ENCODE peak calls at places on chromosomes 12 and 14, in seven cellular contexts. X, S, D, E, F, A and C are unnamed samples.
A peak's percentile ranks its signal among the peaks of the same experiment; 100 is the strongest.

GRCh38 chr14:81435578-81436295 is 35.6 kb upstream of the STON2 start:
- DNase-seq in X (no peak), S (peak; percentile 70), D (peak; percentile 78), E (peak; percentile 27), F (peak; percentile 35), A (peak; percentile 79), C (no peak)

GRCh38 chr12:6367065-6367968 is 8.0 kb downstream of the SCNN1A start:
- DNase-seq in X (no peak), S (no peak), D (no peak), E (no peak), F (peak; percentile 69), A (no peak), C (no peak)

GRCh38 chr12:12796928-12797788 is 11.7 kb downstream of the APOLD1 start:
- DNase-seq in X (no peak), S (no peak), D (no peak), E (no peak), F (peak; percentile 54), A (no peak), C (no peak)

GRCh38 chr14:37453985-37454384 is 141.1 kb downstream of the FOXA1 start:
- DNase-seq in X (no peak), S (no peak), D (no peak), E (no peak), F (no peak), A (no peak), C (no peak)

GRCh38 chr14:64680013-64680674 is 24.1 kb upstream of the PLEKHG3 start:
- DNase-seq in X (no peak), S (no peak), D (no peak), E (no peak), F (no peak), A (no peak), C (peak; percentile 12)

GRCh38 chr14:69612014-69612758 is 790 bp downstream of the SUSD6 start:
- DNase-seq in X (no peak), S (peak; percentile 30), D (no peak), E (peak; percentile 44), F (peak; percentile 28), A (peak; percentile 61), C (no peak)

GRCh38 chr12:30843211-30843610 is 83.3 kb upstream of the TSPAN11 start:
- DNase-seq in X (no peak), S (no peak), D (no peak), E (no peak), F (no peak), A (no peak), C (no peak)

GRCh38 chr12:2013111-2013510 is 8.9 kb upstream of the DCP1B start:
- DNase-seq in X (no peak), S (no peak), D (no peak), E (no peak), F (no peak), A (no peak), C (no peak)

GRCh38 chr12:1204581-1205121 is 213.6 kb downstream of the ERC1 start:
- DNase-seq in X (no peak), S (no peak), D (no peak), E (no peak), F (peak; percentile 20), A (no peak), C (peak; percentile 27)

GRCh38 chr12:132444957-132445883 is 44.7 kb upstream of the FBRSL1 start:
- DNase-seq in X (no peak), S (no peak), D (no peak), E (no peak), F (no peak), A (peak; percentile 37), C (no peak)

GRCh38 chr14:96016761-96017160 is 22.4 kb upstream of the C14orf132 start:
- DNase-seq in X (no peak), S (no peak), D (no peak), E (no peak), F (peak; percentile 10), A (no peak), C (no peak)

GRCh38 chr14:91207008-91207407 is 37.5 kb downstream of the GPR68 start:
- DNase-seq in X (no peak), S (no peak), D (no peak), E (no peak), F (no peak), A (no peak), C (no peak)

GRCh38 chr12:60262378-60262777 is 666.5 kb downstream of the SLC16A7 start:
- DNase-seq in X (no peak), S (no peak), D (no peak), E (no peak), F (no peak), A (no peak), C (no peak)

GRCh38 chr12:85796001-85796400 is 40.2 kb downstream of the RASSF9 start:
- DNase-seq in X (no peak), S (no peak), D (no peak), E (no peak), F (no peak), A (no peak), C (peak; percentile 26)

GRCh38 chr12:6620137-6620884 is 13.1 kb upstream of the CHD4 start:
- DNase-seq in X (no peak), S (no peak), D (no peak), E (no peak), F (peak; percentile 85), A (peak; percentile 95), C (peak; percentile 21)

GRCh38 chr12:42372154-42372791 is 46.3 kb downstream of the PPHLN1 start:
- DNase-seq in X (no peak), S (peak; percentile 51), D (no peak), E (no peak), F (peak; percentile 56), A (peak; percentile 85), C (peak; percentile 10)

GRCh38 chr12:62983594-62983993 is 48.6 kb upstream of the PPM1H start:
- DNase-seq in X (no peak), S (no peak), D (no peak), E (no peak), F (no peak), A (peak; percentile 63), C (no peak)

GRCh38 chr12:42163913-42164312 is 19.2 kb upstream of the GXYLT1 start:
- DNase-seq in X (no peak), S (no peak), D (no peak), E (no peak), F (no peak), A (no peak), C (no peak)

GRCh38 chr14:34699873-34700621 is 14.3 kb downstream of the CFL2 start:
- DNase-seq in X (no peak), S (no peak), D (no peak), E (no peak), F (peak; percentile 84), A (no peak), C (peak; percentile 92)

GRCh38 chr12:30732954-30733637 is 21.7 kb downstream of the CAPRIN2 start:
- DNase-seq in X (no peak), S (no peak), D (no peak), E (no peak), F (no peak), A (no peak), C (no peak)

GRCh38 chr12:51667269-51667668 is 76.2 kb downstream of the SCN8A start:
- DNase-seq in X (no peak), S (no peak), D (no peak), E (no peak), F (no peak), A (no peak), C (no peak)

GRCh38 chr12:127809236-127809635 is 457.7 kb upstream of the TMEM132C start:
- DNase-seq in X (no peak), S (no peak), D (no peak), E (peak; percentile 62), F (peak; percentile 62), A (no peak), C (peak; percentile 91)

GRCh38 chr12:127811988-127812387 is 455.0 kb upstream of the TMEM132C start:
- DNase-seq in X (no peak), S (peak; percentile 15), D (no peak), E (no peak), F (peak; percentile 1), A (peak; percentile 4), C (peak; percentile 99)

GRCh38 chr12:127813147-127813546 is 453.8 kb upstream of the TMEM132C start:
- DNase-seq in X (no peak), S (no peak), D (no peak), E (no peak), F (no peak), A (no peak), C (no peak)

GRCh38 chr12:127810026-127810425 is 456.9 kb upstream of the TMEM132C start:
- DNase-seq in X (no peak), S (no peak), D (no peak), E (no peak), F (peak; percentile 77), A (no peak), C (peak; percentile 99)
- H3K27ac ChIP-seq in X (peak overlapping the region; percentile 15), S (no peak overlapping the region), D (peak overlapping the region; percentile 69), E (no peak overlapping the region), F (no peak overlapping the region), A (no peak overlapping the region), C (peak overlapping the region; percentile 96)

GRCh38 chr14:74582910-74583581 is 29.0 kb downstream of the LTBP2 start:
- DNase-seq in X (no peak), S (no peak), D (peak; percentile 57), E (peak; percentile 85), F (peak; percentile 73), A (no peak), C (no peak)
- H3K4me1 ChIP-seq in X (peaks cover 100% of the 10 kb centered on the region), S (peaks cover 3% of the 10 kb centered on the region), D (peaks cover 10% of the 10 kb centered on the region), E (peaks cover 19% of the 10 kb centered on the region), F (peaks cover 17% of the 10 kb centered on the region), A (no peaks in the 10 kb centered on the region), C (peaks cover 41% of the 10 kb centered on the region)

GRCh38 chr12:105083551-105084105 is 630 bp downstream of the ALDH1L2 start:
- DNase-seq in X (peak; percentile 24), S (no peak), D (peak; percentile 86), E (peak; percentile 41), F (peak; percentile 87), A (peak; percentile 37), C (peak; percentile 63)
- H3K27ac ChIP-seq in X (peak overlapping the region; percentile 71), S (no peak overlapping the region), D (peak overlapping the region; percentile 78), E (no peak overlapping the region), F (no peak overlapping the region), A (no peak overlapping the region), C (peak overlapping the region; percentile 46)

GRCh38 chr14:79614443-79614842 is 596.9 kb downstream of the DIO2 start:
- DNase-seq in X (no peak), S (no peak), D (no peak), E (no peak), F (no peak), A (no peak), C (no peak)
- H3K4me1 ChIP-seq in X (no peaks in the 10 kb centered on the region), S (no peaks in the 10 kb centered on the region), D (no peaks in the 10 kb centered on the region), E (no peaks in the 10 kb centered on the region), F (no peaks in the 10 kb centered on the region), A (no peaks in the 10 kb centered on the region), C (no peaks in the 10 kb centered on the region)

DNA sequence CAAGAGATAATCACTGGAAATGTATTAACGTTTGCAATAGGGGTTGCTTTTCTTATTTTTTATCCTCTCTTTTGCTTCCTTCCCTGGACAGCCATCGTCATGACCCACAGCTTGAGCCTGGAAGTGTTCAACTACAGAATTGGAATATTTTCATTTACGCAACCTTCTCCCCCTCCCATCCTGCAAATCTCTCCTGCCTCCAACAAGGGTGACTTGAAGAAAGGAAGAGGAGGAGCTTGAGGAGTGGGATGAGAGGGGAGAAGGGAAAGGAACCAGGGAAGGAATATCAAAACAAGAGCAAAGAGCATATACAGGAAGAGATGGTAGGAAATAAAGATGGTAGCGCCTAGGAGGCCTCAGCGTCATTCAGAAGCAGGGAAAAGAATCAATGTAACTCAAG is 1.6 kb upstream of the MANSC4 start:
- DNase-seq in X (no peak), S (no peak), D (no peak), E (no peak), F (peak; percentile 69), A (peak; percentile 23), C (no peak)
- H3K27ac ChIP-seq in X (peak overlapping the region; percentile 99), S (peak overlapping the region; percentile 23), D (peak overlapping the region; percentile 94), E (no peak overlapping the region), F (no peak overlapping the region), A (peak overlapping the region; percentile 26), C (peak overlapping the region; percentile 88)

GRCh38 chr12:94558612-94559011 is 91.7 kb downstream of the TMCC3 start:
- DNase-seq in X (no peak), S (no peak), D (no peak), E (no peak), F (no peak), A (no peak), C (no peak)
- H3K4me1 ChIP-seq in X (no peaks in the 10 kb centered on the region), S (peaks cover 9% of the 10 kb centered on the region), D (no peaks in the 10 kb centered on the region), E (no peaks in the 10 kb centered on the region), F (no peaks in the 10 kb centered on the region), A (peaks cover 5% of the 10 kb centered on the region), C (peaks cover 19% of the 10 kb centered on the region)